ENCODE peak calls at places on chromosomes 7 and 10, in nine cellular contexts. P is GM13976, K is nephron progenitor cell, X is Panc1, C is psoas muscle, O is fibroblast of villous mesenchyme, T is OCI-LY7, D is RWPE1, Q is kidney epithelial cell. A is an unnamed sample.

GRCh38 chr7:44727346-44728262 is 21.0 kb upstream of the ZMIZ2 start:
- DNase-seq in P (no peak), K (no peak), X (no peak), C (no peak), O (peak), T (no peak), D (no peak), Q (peak), A (peak)

GRCh38 chr7:131931368-131931767 is 374.9 kb upstream of the PODXL start:
- DNase-seq in P (no peak), K (no peak), X (no peak), C (no peak), O (no peak), T (no peak), D (no peak), Q (no peak), A (no peak)

GRCh38 chr7:3927446-3928110 is 626.5 kb downstream of the SDK1 start:
- DNase-seq in P (no peak), K (no peak), X (no peak), C (no peak), O (no peak), T (no peak), D (no peak), Q (no peak), A (no peak)

GRCh38 chr10:133378251-133379096 is 588 bp upstream of the PAOX start:
- DNase-seq in P (peak), K (peak), X (no peak), C (peak), O (peak), T (peak), D (peak), Q (no peak), A (peak)

GRCh38 chr7:14389052-14389988 is 399.9 kb upstream of the ETV1 start:
- DNase-seq in P (no peak), K (no peak), X (no peak), C (no peak), O (no peak), T (no peak), D (no peak), Q (no peak), A (no peak)

GRCh38 chr10:132634241-132634946 is 96.8 kb downstream of the INPP5A start:
- DNase-seq in P (no peak), K (no peak), X (no peak), C (peak), O (no peak), T (peak), D (no peak), Q (no peak), A (no peak)

GRCh38 chr7:149873074-149873967 is 448 bp upstream of the ATP6V0E2 start:
- DNase-seq in P (peak), K (peak), X (peak), C (peak), O (peak), T (peak), D (peak), Q (peak), A (peak)

GRCh38 chr10:24238527-24239247 is 29.7 kb downstream of the KIAA1217 start:
- DNase-seq in P (no peak), K (peak), X (no peak), C (no peak), O (no peak), T (no peak), D (peak), Q (no peak), A (peak)

GRCh38 chr7:3200504-3200903 is 100.5 kb upstream of the SDK1 start:
- DNase-seq in P (peak), K (no peak), X (no peak), C (no peak), O (peak), T (peak), D (peak), Q (no peak), A (peak)

GRCh38 chr7:16847381-16847860 is 34.4 kb downstream of the AGR3 start:
- DNase-seq in P (no peak), K (no peak), X (peak), C (no peak), O (peak), T (no peak), D (peak), Q (peak), A (peak)

GRCh38 chr7:123433665-123434064 is 100.7 kb downstream of the IQUB start:
- DNase-seq in P (no peak), K (no peak), X (no peak), C (no peak), O (no peak), T (no peak), D (no peak), Q (no peak), A (no peak)

GRCh38 chr10:117936136-117936535 is 110.6 kb downstream of the RAB11FIP2 start:
- DNase-seq in P (no peak), K (no peak), X (no peak), C (peak), O (peak), T (no peak), D (no peak), Q (no peak), A (no peak)

DNA sequence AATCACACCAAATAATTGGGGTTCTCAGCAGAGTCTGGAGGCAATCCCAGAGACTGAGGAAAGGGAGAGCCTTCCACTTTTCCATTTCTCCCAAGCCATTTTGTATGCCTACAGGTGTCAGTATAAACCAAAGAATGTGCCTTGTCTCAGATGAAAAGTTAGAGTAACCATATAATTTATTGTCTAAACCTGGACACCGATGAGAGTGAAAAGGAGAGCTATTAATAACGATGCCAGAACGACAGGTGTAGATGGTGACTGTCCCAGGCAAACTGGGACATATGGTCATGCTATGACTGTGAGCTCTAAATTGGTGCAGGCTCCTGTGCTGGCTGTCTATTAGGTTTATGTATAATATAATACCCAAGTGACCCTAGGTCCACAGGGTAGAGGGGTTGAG is 219.6 kb downstream of the ARHGAP12 start:
- DNase-seq in P (no peak), K (no peak), X (peak), C (peak), O (no peak), T (no peak), D (no peak), Q (no peak), A (no peak)
- TF ChIP-seq CTCF in P (no peak), K (no peak), X (no peak), C (peak), O (no peak), T (no peak), D (no peak), Q (no peak), A (no peak)

DNA sequence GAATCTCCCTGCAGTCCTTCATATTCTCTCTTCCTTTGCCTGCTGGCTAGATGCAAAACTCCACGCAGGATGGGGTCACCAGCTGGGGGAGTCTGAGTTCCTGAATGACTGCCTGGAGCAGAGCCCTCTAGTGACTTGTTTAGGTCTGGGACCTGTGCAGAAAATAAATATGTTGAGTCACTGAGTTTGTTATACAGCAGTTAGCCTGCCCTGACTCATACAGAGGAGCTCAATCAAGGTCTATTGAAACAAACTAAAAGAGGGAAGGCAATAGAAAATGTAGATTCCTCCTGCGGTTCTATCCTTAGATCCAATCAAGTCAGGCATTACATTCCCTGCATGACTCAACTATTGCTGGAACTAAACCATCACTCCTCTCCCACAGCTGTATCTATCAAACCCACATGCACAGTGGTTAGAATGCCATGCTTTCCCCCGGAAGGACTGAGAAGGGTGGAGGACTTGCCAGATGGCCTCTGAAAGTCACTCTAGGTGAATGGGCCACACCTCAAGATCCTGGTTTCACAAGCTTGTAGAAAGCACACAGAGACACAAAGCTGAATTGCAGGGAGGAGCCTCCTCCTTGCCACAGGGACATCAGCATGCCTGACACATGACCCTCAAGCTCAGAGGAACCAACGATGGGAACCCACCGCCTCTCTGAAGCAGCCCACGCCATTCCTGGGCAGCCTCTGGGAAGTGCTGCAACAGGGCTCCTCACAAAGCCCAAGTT is 73.9 kb downstream of the SH3PXD2A start:
- DNase-seq in P (no peak), K (no peak), X (peak), C (peak), O (peak), T (peak), D (peak), Q (peak), A (peak)
- TF ChIP-seq CTCF in P (no peak), K (no peak), X (no peak), C (peak), O (peak), T (peak), D (no peak), Q (peak), A (peak)

GRCh38 chr7:48011323-48011722 is 17.6 kb downstream of the SUN3 start:
- DNase-seq in P (no peak), K (no peak), X (no peak), C (no peak), O (no peak), T (no peak), D (no peak), Q (no peak), A (no peak)

GRCh38 chr7:48009954-48010353 is 19.0 kb downstream of the SUN3 start:
- DNase-seq in P (no peak), K (no peak), X (no peak), C (no peak), O (no peak), T (no peak), D (no peak), Q (no peak), A (no peak)

GRCh38 chr7:48011952-48012351 is 17.0 kb downstream of the SUN3 start:
- DNase-seq in P (no peak), K (no peak), X (no peak), C (no peak), O (peak), T (no peak), D (no peak), Q (no peak), A (no peak)

GRCh38 chr7:48006866-48007265 is 22.0 kb downstream of the SUN3 start:
- DNase-seq in P (no peak), K (no peak), X (no peak), C (no peak), O (no peak), T (no peak), D (no peak), Q (no peak), A (no peak)

DNA sequence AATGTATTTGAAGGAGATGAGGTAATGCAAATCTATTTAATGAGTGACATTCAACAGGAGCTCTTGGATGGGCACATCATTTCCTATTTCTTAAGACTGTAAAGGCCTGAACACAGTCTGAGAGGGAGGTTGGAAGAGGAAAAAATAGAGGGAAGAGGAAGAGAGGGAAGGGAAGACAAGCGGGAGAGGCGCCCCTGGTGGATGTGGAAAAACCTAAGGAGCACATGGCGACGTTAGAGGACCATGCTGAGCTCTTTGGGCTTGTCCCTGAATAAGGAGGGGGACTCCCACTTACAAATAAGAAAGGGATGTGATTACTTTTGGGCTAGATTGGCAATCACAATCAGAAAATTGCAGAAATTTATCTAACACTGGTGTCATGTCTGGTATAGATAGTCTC is 19.6 kb downstream of the SUN3 start:
- DNase-seq in P (no peak), K (no peak), X (no peak), C (no peak), O (no peak), T (no peak), D (no peak), Q (no peak), A (no peak)
- TF ChIP-seq CTCF in P (no peak), K (no peak), X (no peak), C (no peak), O (no peak), T (no peak), D (no peak), Q (no peak), A (no peak)

DNA sequence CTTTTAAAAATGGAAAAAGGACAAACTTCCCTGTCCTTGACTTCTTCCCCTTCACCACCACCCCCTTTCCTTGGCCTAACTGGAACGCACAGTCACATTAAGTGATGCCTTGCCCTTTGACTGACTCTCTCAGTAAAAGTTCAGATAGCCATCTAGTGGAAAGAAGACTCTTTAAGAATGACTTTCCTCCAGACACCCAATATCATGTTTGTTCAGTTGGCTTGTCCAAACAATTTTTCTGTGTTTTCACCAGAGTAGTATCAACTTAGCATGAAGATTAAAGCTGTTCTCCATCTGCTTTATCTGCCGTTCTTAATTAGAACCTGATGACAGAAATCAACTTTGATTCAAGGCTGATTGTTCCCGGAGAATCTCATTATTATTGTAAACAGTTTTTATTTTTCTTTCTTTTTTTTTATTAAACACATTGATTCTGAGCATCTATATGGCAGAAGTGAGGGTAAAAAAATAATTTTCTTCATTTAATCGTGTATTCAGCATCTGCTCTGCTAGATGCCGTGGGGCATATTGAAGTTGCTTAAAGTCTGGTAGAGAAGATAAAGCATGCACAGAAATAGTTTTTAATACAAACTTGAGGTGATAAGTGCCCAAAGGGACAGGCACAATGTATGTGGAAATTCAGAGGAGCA is 45.3 kb downstream of the CNNM2 start:
- DNase-seq in P (no peak), K (no peak), X (no peak), C (no peak), O (peak), T (no peak), D (no peak), Q (no peak), A (no peak)
- TF ChIP-seq CTCF in P (no peak), K (no peak), X (no peak), C (no peak), O (no peak), T (no peak), D (no peak), Q (no peak), A (no peak)

DNA sequence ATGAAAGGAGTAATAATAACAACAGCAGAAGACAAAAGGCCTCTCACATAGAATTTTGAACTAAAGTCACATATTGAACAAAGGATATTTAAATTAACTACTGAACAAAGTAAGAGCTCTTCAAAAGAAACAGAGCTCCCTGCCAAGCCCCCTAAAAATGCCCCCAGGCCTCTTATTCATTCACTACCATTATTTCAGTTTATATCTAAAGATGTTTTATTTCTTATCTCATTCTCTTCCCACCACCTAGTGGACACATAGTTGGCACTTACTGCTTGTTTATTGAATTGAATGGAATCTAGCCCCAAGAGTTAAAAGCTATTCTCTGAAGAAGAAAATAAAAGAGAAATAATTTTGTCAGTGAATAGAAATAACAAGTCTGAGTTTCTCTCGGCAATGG is 37.4 kb downstream of the VCL start:
- DNase-seq in P (no peak), K (no peak), X (no peak), C (no peak), O (no peak), T (peak), D (no peak), Q (no peak), A (no peak)
- TF ChIP-seq CTCF in P (no peak), K (no peak), X (no peak), C (peak), O (peak), T (peak), D (peak), Q (peak), A (peak)

GRCh38 chr10:7054915-7055314 is 355.9 kb downstream of the SFMBT2 start:
- DNase-seq in P (no peak), K (peak), X (no peak), C (no peak), O (peak), T (peak), D (peak), Q (no peak), A (peak)
- TF ChIP-seq CTCF in P (peak), K (peak), X (peak), C (no peak), O (peak), T (peak), D (no peak), Q (peak), A (peak)

DNA sequence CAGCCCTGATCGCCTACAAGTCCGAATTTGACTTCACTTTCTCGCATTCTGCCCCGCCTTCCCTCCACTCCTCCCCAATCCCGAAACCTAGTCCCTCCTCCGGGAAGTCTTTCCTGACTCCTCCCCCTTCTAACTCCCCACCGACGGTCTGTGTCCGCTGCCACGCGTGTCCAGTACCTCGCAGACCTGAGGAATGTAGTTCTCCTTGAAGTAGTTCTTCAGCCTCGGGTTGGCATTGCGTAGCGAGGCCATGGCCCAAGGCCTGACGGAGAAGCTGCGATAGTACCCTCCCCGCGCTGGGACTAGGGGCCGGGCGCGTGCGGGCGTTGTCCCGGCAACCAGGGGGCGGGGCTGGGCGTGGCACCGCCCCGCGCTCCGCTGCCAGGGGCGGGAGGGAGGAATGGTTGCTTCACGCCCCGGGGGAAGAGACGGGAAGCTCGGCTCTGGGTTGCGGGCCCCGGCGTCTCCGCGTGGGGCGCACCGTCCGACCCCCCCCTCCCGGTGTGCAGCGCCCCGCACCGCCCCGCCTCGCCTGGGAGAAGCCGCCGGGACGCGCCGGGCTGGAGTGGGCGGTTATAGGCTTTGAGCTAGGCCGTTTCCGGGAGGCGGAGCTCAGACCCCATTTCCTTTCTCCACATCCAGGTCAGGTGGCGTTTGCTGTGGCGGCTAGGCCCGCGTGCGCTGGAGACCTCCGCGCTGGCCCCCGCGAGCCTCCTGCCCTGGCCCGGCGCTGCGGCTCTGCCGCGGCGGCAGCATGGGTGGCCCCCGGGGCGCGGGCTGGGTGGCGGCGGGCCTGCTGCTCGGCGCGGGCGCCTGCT is at the start of the genes ARMC10 and FBXL13:
- DNase-seq in P (peak), K (peak), X (peak), C (peak), O (peak), T (peak), D (peak), Q (peak), A (peak)
- TF ChIP-seq CTCF in P (no peak), K (peak), X (no peak), C (peak), O (peak), T (peak), D (peak), Q (no peak), A (peak)

A was measured in MCF 10A.